ENCODE peak calls at places on chromosomes 3 and 15, in four cellular contexts. J is lower lobe of right lung, Z is AG04450, Q is IMR-90. E is an unnamed sample.

GRCh38 chr15:53746101-53746500 is 13.4 kb downstream of the WDR72 start:
- DNase-seq in Z (no peak), Q (no peak), J (no peak), E (no peak)

GRCh38 chr3:99012051-99012450 is 110.6 kb upstream of the DCBLD2 start:
- DNase-seq in Z (no peak), Q (peak), J (no peak), E (no peak)

GRCh38 chr3:148727242-148727641 is 29.5 kb downstream of the AGTR1 start:
- DNase-seq in Q (no peak), Z (no peak), J (no peak), E (no peak)

GRCh38 chr3:195715583-195716266 is 5.1 kb upstream of the MUC20 start:
- DNase-seq in J (no peak), Q (peak), Z (no peak), E (no peak)

GRCh38 chr3:139110072-139110830 is 65.6 kb upstream of the PRR23C start:
- DNase-seq in J (no peak), Z (no peak), Q (no peak), E (no peak)

GRCh38 chr3:133540896-133541674 is 32.4 kb upstream of the CDV3 start:
- DNase-seq in Q (peak), Z (no peak), J (no peak), E (no peak)

GRCh38 chr3:138188013-138188352 is 882 bp downstream of the ARMC8 start:
- DNase-seq in Z (no peak), Q (peak), J (no peak), E (no peak)

GRCh38 chr15:31801152-31801551 is 229.2 kb upstream of the CHRNA7 start:
- DNase-seq in J (peak), Z (no peak), Q (no peak), E (no peak)

GRCh38 chr15:39589193-39589814 is 8.4 kb downstream of the THBS1 start:
- DNase-seq in Q (no peak), Z (no peak), J (no peak), E (peak)

GRCh38 chr3:98735761-98736269 is 27.3 kb upstream of the ST3GAL6 start:
- DNase-seq in Q (no peak), Z (no peak), J (no peak), E (no peak)

GRCh38 chr15:85583404-85584390 is 203.3 kb downstream of the AKAP13 start:
- DNase-seq in Q (peak), J (peak), Z (no peak), E (no peak)

DNA sequence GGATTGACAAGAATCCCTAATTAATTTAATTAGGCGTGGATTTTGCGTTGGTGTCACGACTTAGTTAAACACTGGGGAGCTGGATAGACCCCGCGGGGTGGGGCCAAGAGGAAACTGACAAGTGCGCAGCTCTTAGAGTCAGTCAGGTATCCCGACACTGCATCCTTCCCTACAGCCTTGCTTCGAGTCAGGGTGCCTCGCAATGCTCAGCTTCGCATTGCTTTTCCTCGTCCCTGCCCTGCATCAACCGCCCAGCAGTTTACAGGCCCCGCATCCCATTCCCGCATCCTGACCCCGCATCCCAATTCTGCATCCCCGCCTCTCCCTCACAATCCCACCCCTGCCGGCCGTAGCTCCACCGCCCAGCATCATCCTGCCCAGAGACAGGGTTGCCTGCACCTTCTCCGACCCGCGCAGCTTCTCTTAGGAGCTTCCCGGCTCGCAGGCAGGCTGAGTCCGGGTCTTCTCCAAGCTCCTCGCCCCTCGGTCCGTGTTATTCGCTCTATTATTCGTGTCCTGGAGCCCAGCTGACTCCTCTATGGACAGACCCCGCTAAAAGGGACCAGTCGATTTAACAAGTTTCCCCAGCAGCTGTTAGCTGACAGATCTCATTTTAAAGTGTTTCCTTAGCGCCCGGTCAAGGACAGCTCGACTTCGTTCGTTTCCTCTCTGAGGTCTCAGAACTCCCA is 697 bp upstream of the SHOX2 start:
- DNase-seq in J (no peak), Z (no peak), Q (no peak), E (no peak)
- H3K4me3 ChIP-seq in J (peak), Z (no peak), Q (peak), E (peak)

GRCh38 chr15:93485922-93486327 is 396.9 kb upstream of the RGMA start:
- DNase-seq in Z (no peak), J (no peak), Q (no peak), E (no peak)
- TF ChIP-seq CTCF in Z (no peak), J (no peak), Q (no peak), E (no peak)

DNA sequence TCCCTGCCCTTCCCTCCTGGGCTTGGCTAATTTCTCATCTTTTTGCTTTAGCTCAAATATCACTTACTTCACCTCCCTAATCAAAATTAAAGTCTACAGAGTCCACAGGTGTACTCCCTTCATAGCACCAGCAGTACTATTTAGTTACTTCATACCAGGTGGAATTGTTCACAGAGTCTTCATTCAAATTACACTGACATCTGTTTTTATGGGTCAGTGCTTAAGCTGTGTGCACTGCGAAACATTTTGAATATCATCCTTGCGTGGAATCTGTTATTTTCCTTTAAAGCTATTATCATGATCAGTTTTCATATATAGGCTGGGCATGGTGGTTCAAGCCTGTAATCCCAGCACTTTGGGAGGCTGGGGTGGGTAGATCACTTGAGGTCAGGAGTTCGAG is 2.7 kb upstream of the SERF2 start:
- DNase-seq in Q (no peak), J (no peak), Z (no peak), E (no peak)
- H3K4me3 ChIP-seq in Q (no peak), J (no peak), Z (no peak), E (no peak)

GRCh38 chr3:128464188-128464587 is 2.5 kb downstream of the DNAJB8 start:
- DNase-seq in J (no peak), Q (no peak), Z (no peak), E (no peak)
- TF ChIP-seq CTCF in J (peak), Q (no peak), Z (peak), E (no peak)

GRCh38 chr3:58013973-58014649 is 5.9 kb downstream of the FLNB start:
- DNase-seq in Q (peak), Z (peak), J (no peak), E (peak)
- H3K4me3 ChIP-seq in Q (no peak), Z (peak), J (no peak), E (peak)

DNA sequence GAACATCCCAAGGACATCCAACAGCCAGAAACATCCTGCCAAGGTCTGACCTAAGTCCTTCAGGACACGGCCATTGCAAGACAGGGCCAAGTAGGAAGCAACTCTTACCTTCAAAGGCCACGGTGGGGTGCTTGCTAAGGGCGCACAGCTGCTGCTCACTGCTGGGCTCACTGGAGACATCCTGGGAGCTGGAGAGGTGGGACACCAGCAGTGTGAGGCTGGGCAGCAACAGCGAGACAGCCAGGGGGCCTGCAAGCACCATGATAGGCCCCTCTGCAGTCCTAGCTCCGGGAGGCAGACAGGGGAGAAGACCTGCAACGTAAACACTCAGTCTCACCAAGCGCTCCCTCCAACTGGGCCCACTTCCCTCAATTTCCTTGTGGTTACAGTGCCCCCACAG is 79.2 kb downstream of the SEMA5B start:
- DNase-seq in J (no peak), Z (no peak), Q (no peak), E (no peak)
- TF ChIP-seq CTCF in J (no peak), Z (no peak), Q (no peak), E (no peak)

GRCh38 chr15:38253448-38253847 is 812 bp downstream of the SPRED1 start:
- DNase-seq in J (no peak), Q (peak), Z (no peak), E (no peak)

GRCh38 chr15:38252481-38253311 is at the start of gene SPRED1:
- DNase-seq in Z (no peak), J (peak), Q (peak), E (no peak)

GRCh38 chr15:38257676-38258075 is 5.0 kb downstream of the SPRED1 start:
- DNase-seq in Q (no peak), J (no peak), Z (no peak), E (no peak)

GRCh38 chr15:38254065-38254883 is 1.6 kb downstream of the SPRED1 start:
- DNase-seq in J (peak), Z (no peak), Q (peak), E (no peak)

GRCh38 chr15:38255690-38256089 is 3.1 kb downstream of the SPRED1 start:
- DNase-seq in Q (no peak), J (no peak), Z (no peak), E (no peak)
- H3K4me3 ChIP-seq in Q (no peak), J (peak), Z (peak), E (peak)

GRCh38 chr3:181278468-181279238 is 289.1 kb upstream of the DNAJC19 start:
- DNase-seq in Z (no peak), J (no peak), Q (no peak), E (no peak)
- TF ChIP-seq CTCF in Z (peak), J (peak), Q (peak), E (no peak)